ENCODE peak calls at places on chromosomes 16 and 17, in four cellular contexts. D is lower lobe of right lung; B is CD4-positive, CD25-positive, alpha-beta regulatory T cell; J is lung. V is an unnamed sample. For H3K36me3, the result is how much of the 10 kb centered on the place peaks cover.

GRCh38 chr17:75067856-75068255 is 19.9 kb upstream of the SLC16A5 start:
- DNase-seq in B (no peak), D (no peak), J (no peak), V (no peak)

GRCh38 chr16:67326472-67327309 is at the start of the genes KCTD19 and LRRC36:
- DNase-seq in B (no peak), D (peak), J (peak), V (peak)

GRCh38 chr17:15475620-15476354 is 8.4 kb upstream of the CDRT4 start:
- DNase-seq in B (no peak), D (no peak), J (no peak), V (no peak)

GRCh38 chr16:66342294-66342900 is 24.1 kb upstream of the CDH5 start:
- DNase-seq in D (no peak), J (no peak), B (no peak), V (no peak)

GRCh38 chr16:72149676-72150464 is 22.1 kb downstream of the PMFBP1 start:
- DNase-seq in D (no peak), J (no peak), B (no peak), V (no peak)

GRCh38 chr17:21689604-21690003 is 2.7 kb upstream of the KCNJ18 start:
- DNase-seq in B (no peak), D (no peak), J (peak), V (no peak)

GRCh38 chr17:42016411-42016831 is 818 bp downstream of the DNAJC7 start:
- DNase-seq in B (no peak), J (no peak), D (no peak), V (no peak)

GRCh38 chr16:46932802-46933201 is 40.7 kb downstream of the DNAJA2 start:
- DNase-seq in B (no peak), D (no peak), J (no peak), V (peak)

GRCh38 chr17:17681187-17681743 is at the start of gene RAI1:
- DNase-seq in D (peak), B (peak), J (peak), V (peak)

GRCh38 chr16:67647111-67647651 is 2.2 kb downstream of the CARMIL2 start:
- DNase-seq in J (no peak), D (peak), B (no peak), V (no peak)

GRCh38 chr17:48757524-48757961 is 29.0 kb upstream of the HOXB13 start:
- DNase-seq in B (no peak), D (no peak), J (no peak), V (no peak)

GRCh38 chr16:4315185-4316102 is at the start of gene GLIS2:
- DNase-seq in B (peak), D (peak), J (peak), V (peak)

GRCh38 chr17:71496552-71496951 is 624.3 kb upstream of the SOX9 start:
- DNase-seq in J (no peak), D (no peak), B (no peak), V (no peak)

GRCh38 chr17:50538549-50539410 is 6.2 kb downstream of the EPN3 start:
- DNase-seq in D (no peak), B (no peak), J (no peak), V (peak)

GRCh38 chr16:19696312-19696711 is 21.7 kb downstream of the KNOP1 start:
- DNase-seq in J (peak), B (no peak), D (peak), V (peak)

GRCh38 chr17:27650836-27651235 is 19.8 kb downstream of the LGALS9 start:
- DNase-seq in D (no peak), B (no peak), J (no peak), V (no peak)

GRCh38 chr16:3182608-3183444 is 5.2 kb upstream of the OR1F1 start:
- DNase-seq in B (peak), J (no peak), D (peak), V (no peak)

GRCh38 chr16:48541108-48541786 is 68.7 kb downstream of the N4BP1 start:
- DNase-seq in J (no peak), B (no peak), D (no peak), V (no peak)

GRCh38 chr16:48539485-48540221 is 70.3 kb downstream of the N4BP1 start:
- DNase-seq in J (no peak), B (no peak), D (no peak), V (no peak)

GRCh38 chr16:48540222-48540900 is 69.6 kb downstream of the N4BP1 start:
- DNase-seq in B (no peak), D (peak), J (no peak), V (no peak)

GRCh38 chr16:48542020-48542473 is 67.9 kb downstream of the N4BP1 start:
- DNase-seq in D (peak), B (no peak), J (peak), V (no peak)

GRCh38 chr16:48542966-48543365 is 67.0 kb downstream of the N4BP1 start:
- DNase-seq in B (no peak), J (no peak), D (no peak), V (no peak)
- H3K36me3 ChIP-seq in B (half or more), J (under half), D (half or more), V (under half)

GRCh38 chr16:30085247-30085646 is 6.5 kb downstream of the TBX6 start:
- DNase-seq in D (no peak), B (no peak), J (no peak), V (no peak)
- H3K36me3 ChIP-seq in D (half or more), B (under half), J (under half), V (under half)

GRCh38 chr17:1091190-1091534 is 88.6 kb downstream of the ABR start:
- DNase-seq in J (no peak), D (no peak), B (no peak), V (no peak)
- H3K36me3 ChIP-seq in J (under half), D (half or more), B (under half), V (under half)

GRCh38 chr17:81577278-81578000 is 25.3 kb upstream of the FAAP100 start:
- DNase-seq in J (peak), B (no peak), D (no peak), V (no peak)
- H3K36me3 ChIP-seq in J (under half), B (half or more), D (half or more), V (under half)

DNA sequence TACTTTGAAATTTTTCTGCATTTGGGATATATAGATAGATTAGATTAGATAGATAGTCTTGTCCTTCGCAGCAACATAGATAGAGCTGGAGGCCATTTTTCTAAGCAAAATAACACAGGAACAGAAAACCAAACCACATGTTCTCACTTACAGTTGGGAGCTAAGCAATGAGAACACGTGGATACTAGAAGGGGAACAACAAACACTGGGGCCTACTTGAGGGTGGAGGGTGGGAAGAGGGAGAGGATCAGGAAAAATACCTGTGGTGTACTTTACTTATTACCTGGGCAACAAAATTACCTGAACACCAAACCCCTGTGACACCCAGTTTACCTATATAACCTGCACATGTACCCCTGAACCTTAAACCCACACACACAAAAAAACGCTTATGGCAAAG is 14.3 kb downstream of the PRKAR1A start:
- DNase-seq in D (no peak), J (peak), B (no peak), V (no peak)
- H3K36me3 ChIP-seq in D (half or more), J (half or more), B (half or more), V (under half)

GRCh38 chr17:3937359-3937758 is 21.1 kb upstream of the P2RX1 start:
- DNase-seq in B (no peak), D (no peak), J (no peak), V (no peak)

GRCh38 chr17:3935140-3935542 is 18.9 kb upstream of the P2RX1 start:
- DNase-seq in D (peak), J (peak), B (no peak), V (peak)

GRCh38 chr17:3940965-3941698 is 23.1 kb downstream of the ATP2A3 start:
- DNase-seq in B (no peak), D (no peak), J (no peak), V (no peak)

DNA sequence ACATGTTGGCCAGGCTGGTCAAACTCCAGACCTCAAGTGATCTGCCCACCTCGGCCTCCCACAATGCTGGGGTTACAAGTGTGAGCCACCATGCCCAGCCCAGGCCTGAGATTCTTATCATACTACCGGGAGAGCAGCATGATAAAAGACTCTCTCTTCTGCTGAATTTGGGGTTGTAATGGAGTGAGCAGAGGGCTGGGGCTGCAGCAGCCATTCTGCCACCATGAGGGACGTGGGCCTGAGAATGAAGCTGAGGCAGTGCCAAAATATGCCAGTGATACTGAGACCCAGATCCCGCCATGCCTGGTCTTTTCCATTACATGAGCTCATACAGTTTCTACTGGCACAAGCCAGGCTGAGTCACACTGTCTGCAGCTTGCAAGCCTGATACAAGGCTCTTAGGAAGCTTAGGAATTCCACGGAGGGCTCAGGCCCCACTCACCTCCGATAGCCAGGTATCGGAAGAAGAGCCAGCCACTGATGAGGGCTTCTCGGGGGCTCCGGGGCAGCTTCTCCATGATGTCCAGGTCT is 19.6 kb upstream of the P2RX1 start:
- DNase-seq in B (no peak), D (no peak), J (no peak), V (no peak)
- H3K36me3 ChIP-seq in B (half or more), D (under half), J (under half), V (under half)

GRCh38 chr16:84833542-84834402 is 14.0 kb downstream of the CRISPLD2 start:
- DNase-seq in D (no peak), B (no peak), J (no peak), V (no peak)
- H3K36me3 ChIP-seq in D (under half), B (under half), J (under half), V (under half)

DNA sequence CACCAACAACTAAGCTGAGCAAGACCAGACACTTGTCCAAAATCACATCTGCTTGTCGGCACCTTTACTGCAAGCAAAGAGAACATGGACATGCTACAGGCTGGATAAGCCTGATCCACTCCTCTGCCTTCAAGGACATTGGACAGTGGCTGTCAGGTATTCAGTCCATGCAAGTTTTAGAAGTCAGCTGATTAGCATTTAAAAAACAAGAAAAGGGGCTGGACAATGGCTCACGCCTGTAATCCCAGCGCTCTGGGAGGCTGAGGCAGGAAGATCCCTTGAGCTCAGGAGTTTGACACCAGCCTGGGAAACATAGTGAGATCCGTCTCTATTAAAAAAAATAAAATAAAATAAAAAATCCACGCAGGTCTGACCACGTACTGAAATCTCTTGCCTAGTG is 20.3 kb downstream of the PARN start:
- DNase-seq in B (no peak), D (no peak), J (no peak), V (no peak)
- H3K36me3 ChIP-seq in B (half or more), D (half or more), J (under half), V (under half)

V was measured in Peyer's patch.